ENCODE peak calls at places on chromosomes 5 and 9, in five cellular contexts. W is activated naive CD8-positive, alpha-beta T cell treated with anti-CD3 and anti-CD28 coated beads, Interleukin-2, amount 50 U/mL, for 24 hours; J is nephron progenitor cell; U is brain microvascular endothelial cell; R is activated T-cell treated with anti-CD3 and anti-CD28 coated beads, Interleukin-2, amount 50 U/mL, for 72 hours. F is an unnamed sample.

GRCh38 chr5:151924564-151925395 is at the start of gene GLRA1:
- DNase-seq in W (peak), J (peak), U (peak), R (peak), F (no peak)

GRCh38 chr5:50553560-50553984 is 112.5 kb upstream of the EMB start:
- DNase-seq in W (no peak), J (no peak), U (no peak), R (no peak), F (no peak)

GRCh38 chr9:8872802-8873201 is 1073.2 kb upstream of the DMAC1 start:
- DNase-seq in W (no peak), J (no peak), U (no peak), R (no peak), F (no peak)

GRCh38 chr5:80958611-80959010 is 1.6 kb upstream of the RASGRF2 start:
- DNase-seq in W (no peak), J (no peak), U (no peak), R (no peak), F (no peak)

GRCh38 chr9:91905958-91906585 is 44.0 kb downstream of the ROR2 start:
- DNase-seq in W (peak), J (no peak), U (no peak), R (peak), F (no peak)

GRCh38 chr5:114055318-114055788 is 306.5 kb upstream of the KCNN2 start:
- DNase-seq in W (no peak), J (peak), U (peak), R (no peak), F (no peak)

GRCh38 chr5:147578228-147579024 is 68.6 kb upstream of the DPYSL3 start:
- DNase-seq in W (no peak), J (peak), U (peak), R (no peak), F (no peak)

GRCh38 chr5:94066437-94067207 is 325.2 kb upstream of the POU5F2 start:
- DNase-seq in W (no peak), J (no peak), U (no peak), R (no peak), F (no peak)

GRCh38 chr9:33813712-33814641 is 3.0 kb upstream of the UBE2R2 start:
- DNase-seq in W (no peak), J (no peak), U (peak), R (no peak), F (no peak)

GRCh38 chr9:99274016-99274415 is 51.9 kb downstream of the SEC61B start:
- DNase-seq in W (no peak), J (no peak), U (no peak), R (no peak), F (no peak)

GRCh38 chr5:37767961-37768360 is 71.9 kb downstream of the GDNF start:
- DNase-seq in W (no peak), J (no peak), U (no peak), R (no peak), F (no peak)

GRCh38 chr9:81868145-81868544 is 60.1 kb upstream of the SPATA31D4 start:
- DNase-seq in W (no peak), J (no peak), U (no peak), R (no peak), F (no peak)